ENCODE peak calls at places on chromosome 21, in eight cellular contexts. One of them, this sample, is unnamed. For H3K36me3, the result is how much of the 10 kb centered on the place peaks cover.

GRCh38 chr21:15638856-15639549 is 90.8 kb upstream of the USP25 start:
- DNase-seq in left ventricle myocardium inferior: no peak
- DNase-seq in HCT116: no peak
- DNase-seq in uterus: peak
- DNase-seq in mesendoderm: peak
- DNase-seq in PC-3: peak
- DNase-seq in psoas muscle: no peak
- DNase-seq in ascending aorta: no peak
- DNase-seq in this sample: no peak

GRCh38 chr21:42164064-42164789 is 54.7 kb upstream of the ABCG1 start:
- DNase-seq in psoas muscle: peak
- DNase-seq in mesendoderm: peak
- DNase-seq in left ventricle myocardium inferior: peak
- DNase-seq in HCT116: peak
- DNase-seq in ascending aorta: peak
- DNase-seq in PC-3: peak
- DNase-seq in uterus: peak
- DNase-seq in this sample: peak

GRCh38 chr21:38758815-38759214 is 46.9 kb upstream of the ETS2 start:
- DNase-seq in ascending aorta: no peak
- DNase-seq in mesendoderm: no peak
- DNase-seq in HCT116: no peak
- DNase-seq in uterus: no peak
- DNase-seq in left ventricle myocardium inferior: no peak
- DNase-seq in psoas muscle: no peak
- DNase-seq in PC-3: no peak
- DNase-seq in this sample: no peak

GRCh38 chr21:39668369-39668768 is 55.6 kb downstream of the B3GALT5 start:
- DNase-seq in left ventricle myocardium inferior: no peak
- DNase-seq in HCT116: no peak
- DNase-seq in PC-3: no peak
- DNase-seq in ascending aorta: peak
- DNase-seq in uterus: no peak
- DNase-seq in psoas muscle: no peak
- DNase-seq in mesendoderm: peak
- DNase-seq in this sample: no peak

GRCh38 chr21:41632748-41633475 is 125.0 kb upstream of the TMPRSS2 start:
- DNase-seq in HCT116: no peak
- DNase-seq in mesendoderm: no peak
- DNase-seq in psoas muscle: no peak
- DNase-seq in left ventricle myocardium inferior: no peak
- DNase-seq in uterus: no peak
- DNase-seq in ascending aorta: no peak
- DNase-seq in PC-3: peak
- DNase-seq in this sample: no peak

GRCh38 chr21:43365611-43366426 is 61.1 kb downstream of the SIK1 start:
- DNase-seq in uterus: no peak
- DNase-seq in mesendoderm: no peak
- DNase-seq in PC-3: no peak
- DNase-seq in psoas muscle: no peak
- DNase-seq in HCT116: no peak
- DNase-seq in left ventricle myocardium inferior: no peak
- DNase-seq in ascending aorta: no peak
- DNase-seq in this sample: no peak

GRCh38 chr21:19031956-19032355 is 628.4 kb upstream of the TMPRSS15 start:
- DNase-seq in ascending aorta: no peak
- DNase-seq in psoas muscle: no peak
- DNase-seq in HCT116: no peak
- DNase-seq in mesendoderm: no peak
- DNase-seq in uterus: no peak
- DNase-seq in left ventricle myocardium inferior: no peak
- DNase-seq in PC-3: no peak
- DNase-seq in this sample: peak

GRCh38 chr21:38824124-38824822 is 18.5 kb downstream of the ETS2 start:
- DNase-seq in uterus: no peak
- DNase-seq in left ventricle myocardium inferior: no peak
- DNase-seq in mesendoderm: no peak
- DNase-seq in ascending aorta: no peak
- DNase-seq in HCT116: no peak
- DNase-seq in PC-3: no peak
- DNase-seq in psoas muscle: no peak
- DNase-seq in this sample: no peak

GRCh38 chr21:38930838-38931237 is 125.1 kb downstream of the ETS2 start:
- DNase-seq in left ventricle myocardium inferior: no peak
- DNase-seq in uterus: no peak
- DNase-seq in psoas muscle: no peak
- DNase-seq in mesendoderm: no peak
- DNase-seq in ascending aorta: peak
- DNase-seq in HCT116: no peak
- DNase-seq in PC-3: no peak
- DNase-seq in this sample: no peak

GRCh38 chr21:42423197-42423675 is 19.5 kb downstream of the UBASH3A start:
- DNase-seq in HCT116: no peak
- DNase-seq in PC-3: no peak
- DNase-seq in mesendoderm: no peak
- DNase-seq in ascending aorta: no peak
- DNase-seq in uterus: no peak
- DNase-seq in left ventricle myocardium inferior: no peak
- DNase-seq in psoas muscle: no peak
- DNase-seq in this sample: no peak

GRCh38 chr21:41079159-41079558 is 88.8 kb upstream of the BACE2 start:
- DNase-seq in psoas muscle: no peak
- DNase-seq in left ventricle myocardium inferior: no peak
- DNase-seq in HCT116: no peak
- DNase-seq in ascending aorta: no peak
- DNase-seq in uterus: no peak
- DNase-seq in PC-3: no peak
- DNase-seq in mesendoderm: no peak
- DNase-seq in this sample: no peak

GRCh38 chr21:44929799-44930542 is 9.3 kb upstream of the ITGB2 start:
- DNase-seq in mesendoderm: no peak
- DNase-seq in psoas muscle: no peak
- DNase-seq in uterus: no peak
- DNase-seq in left ventricle myocardium inferior: peak
- DNase-seq in PC-3: no peak
- DNase-seq in ascending aorta: no peak
- DNase-seq in HCT116: no peak
- DNase-seq in this sample: no peak
- H3K4me3 ChIP-seq in mesendoderm: no peak
- H3K4me3 ChIP-seq in psoas muscle: no peak
- H3K4me3 ChIP-seq in uterus: no peak
- H3K4me3 ChIP-seq in left ventricle myocardium inferior: no peak
- H3K4me3 ChIP-seq in PC-3: no peak
- H3K4me3 ChIP-seq in ascending aorta: no peak
- H3K4me3 ChIP-seq in HCT116: no peak
- H3K4me3 ChIP-seq in this sample: no peak

GRCh38 chr21:37490084-37490483 is 123.5 kb downstream of the DYRK1A start:
- DNase-seq in psoas muscle: no peak
- DNase-seq in HCT116: no peak
- DNase-seq in uterus: no peak
- DNase-seq in ascending aorta: no peak
- DNase-seq in left ventricle myocardium inferior: no peak
- DNase-seq in mesendoderm: no peak
- DNase-seq in PC-3: no peak
- DNase-seq in this sample: no peak
- H3K36me3 ChIP-seq in psoas muscle: half or more
- H3K36me3 ChIP-seq in HCT116: under half
- H3K36me3 ChIP-seq in uterus: under half
- H3K36me3 ChIP-seq in ascending aorta: under half
- H3K36me3 ChIP-seq in left ventricle myocardium inferior: under half
- H3K36me3 ChIP-seq in mesendoderm: under half
- H3K36me3 ChIP-seq in PC-3: under half
- H3K36me3 ChIP-seq in this sample: under half

GRCh38 chr21:44959376-44960091 is 19.7 kb downstream of the SLX9 start:
- DNase-seq in HCT116: no peak
- DNase-seq in uterus: no peak
- DNase-seq in mesendoderm: no peak
- DNase-seq in ascending aorta: no peak
- DNase-seq in left ventricle myocardium inferior: peak
- DNase-seq in psoas muscle: peak
- DNase-seq in PC-3: no peak
- DNase-seq in this sample: no peak

GRCh38 chr21:44960141-44961092 is 20.6 kb downstream of the SLX9 start:
- DNase-seq in psoas muscle: no peak
- DNase-seq in HCT116: no peak
- DNase-seq in uterus: no peak
- DNase-seq in left ventricle myocardium inferior: peak
- DNase-seq in mesendoderm: no peak
- DNase-seq in PC-3: no peak
- DNase-seq in ascending aorta: no peak
- DNase-seq in this sample: no peak

GRCh38 chr21:44965251-44966022 is 25.6 kb downstream of the SLX9 start:
- DNase-seq in left ventricle myocardium inferior: no peak
- DNase-seq in uterus: no peak
- DNase-seq in mesendoderm: no peak
- DNase-seq in PC-3: no peak
- DNase-seq in ascending aorta: no peak
- DNase-seq in psoas muscle: peak
- DNase-seq in HCT116: no peak
- DNase-seq in this sample: no peak

GRCh38 chr21:44964381-44964780 is 24.6 kb downstream of the SLX9 start:
- DNase-seq in uterus: no peak
- DNase-seq in left ventricle myocardium inferior: no peak
- DNase-seq in ascending aorta: no peak
- DNase-seq in HCT116: no peak
- DNase-seq in psoas muscle: peak
- DNase-seq in mesendoderm: no peak
- DNase-seq in PC-3: no peak
- DNase-seq in this sample: no peak

DNA sequence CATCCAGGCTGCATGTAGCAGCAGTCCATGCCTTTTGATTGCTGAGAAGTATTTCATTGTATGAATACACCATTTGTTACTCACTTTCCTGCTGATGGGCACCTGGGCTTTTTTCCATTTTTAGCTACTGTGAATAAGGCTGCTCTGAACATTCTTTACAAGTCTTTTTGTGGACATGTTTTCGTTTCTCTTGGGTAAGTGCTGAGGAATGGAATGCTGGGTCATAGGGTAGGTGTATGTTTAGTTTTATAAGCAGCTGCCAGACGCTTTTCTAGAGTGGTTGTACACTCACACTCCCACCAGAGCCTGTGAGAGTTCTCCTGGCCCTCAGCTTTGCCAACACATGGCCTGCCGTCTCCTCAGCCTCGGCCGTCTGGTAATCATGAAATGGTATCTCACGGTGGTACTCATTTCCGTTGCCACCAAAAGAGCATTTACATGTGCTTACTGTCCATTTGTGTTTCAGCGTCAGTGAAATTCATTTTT is 22.7 kb downstream of the SLX9 start:
- DNase-seq in left ventricle myocardium inferior: no peak
- DNase-seq in ascending aorta: peak
- DNase-seq in uterus: no peak
- DNase-seq in mesendoderm: no peak
- DNase-seq in PC-3: no peak
- DNase-seq in HCT116: no peak
- DNase-seq in psoas muscle: no peak
- DNase-seq in this sample: no peak
- H3K4me3 ChIP-seq in left ventricle myocardium inferior: no peak
- H3K4me3 ChIP-seq in ascending aorta: no peak
- H3K4me3 ChIP-seq in uterus: no peak
- H3K4me3 ChIP-seq in mesendoderm: no peak
- H3K4me3 ChIP-seq in PC-3: no peak
- H3K4me3 ChIP-seq in HCT116: no peak
- H3K4me3 ChIP-seq in psoas muscle: no peak
- H3K4me3 ChIP-seq in this sample: no peak

DNA sequence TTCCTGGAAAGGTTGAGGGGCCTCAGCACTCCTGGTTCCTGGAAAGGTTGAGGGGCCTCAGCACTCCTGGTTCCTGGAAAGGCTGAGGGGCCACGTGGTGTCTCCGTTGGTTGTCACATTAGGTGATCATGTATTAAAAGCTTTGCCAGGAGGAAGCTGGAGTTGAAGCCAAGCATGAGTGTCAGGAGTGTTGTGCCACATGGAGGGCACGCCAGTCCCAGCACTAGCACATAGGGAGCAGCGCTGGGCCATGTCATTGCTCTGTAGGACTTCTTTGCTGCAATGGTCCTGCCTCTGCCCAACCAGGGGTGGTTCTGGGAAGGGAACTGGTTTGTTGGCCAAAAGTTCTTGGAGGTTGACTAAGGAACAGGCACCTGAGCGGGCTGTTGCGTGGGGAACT is 13.3 kb downstream of the ATP5PO start:
- DNase-seq in PC-3: no peak
- DNase-seq in ascending aorta: no peak
- DNase-seq in psoas muscle: peak
- DNase-seq in uterus: no peak
- DNase-seq in mesendoderm: no peak
- DNase-seq in left ventricle myocardium inferior: no peak
- DNase-seq in HCT116: no peak
- DNase-seq in this sample: no peak
- H3K36me3 ChIP-seq in PC-3: under half
- H3K36me3 ChIP-seq in ascending aorta: under half
- H3K36me3 ChIP-seq in psoas muscle: half or more
- H3K36me3 ChIP-seq in uterus: under half
- H3K36me3 ChIP-seq in mesendoderm: under half
- H3K36me3 ChIP-seq in left ventricle myocardium inferior: half or more
- H3K36me3 ChIP-seq in HCT116: under half
- H3K36me3 ChIP-seq in this sample: half or more

DNA sequence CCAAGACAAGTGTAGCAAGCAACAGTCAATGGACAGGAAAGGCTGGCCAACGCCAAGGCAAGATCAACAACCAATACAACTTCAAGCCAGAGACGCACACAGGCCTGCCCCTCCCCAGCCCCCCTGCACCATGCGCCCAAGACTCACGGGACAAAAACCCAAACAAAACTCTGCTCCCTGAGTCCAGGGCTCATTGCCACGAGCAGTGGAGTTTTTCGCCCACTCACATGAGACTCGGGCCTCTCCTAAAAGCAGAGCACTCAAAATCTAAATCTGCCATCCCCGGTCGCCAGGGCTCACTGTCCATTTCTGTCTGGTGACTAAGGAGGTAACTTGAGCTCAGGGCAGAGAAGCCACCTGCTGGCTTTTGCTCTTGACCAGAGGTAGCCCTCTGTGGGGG is 174.8 kb downstream of the CLIC6 start:
- DNase-seq in psoas muscle: peak
- DNase-seq in PC-3: no peak
- DNase-seq in HCT116: no peak
- DNase-seq in mesendoderm: no peak
- DNase-seq in ascending aorta: no peak
- DNase-seq in left ventricle myocardium inferior: no peak
- DNase-seq in uterus: no peak
- DNase-seq in this sample: no peak
- H3K4me3 ChIP-seq in psoas muscle: peak
- H3K4me3 ChIP-seq in PC-3: no peak
- H3K4me3 ChIP-seq in HCT116: no peak
- H3K4me3 ChIP-seq in mesendoderm: no peak
- H3K4me3 ChIP-seq in ascending aorta: no peak
- H3K4me3 ChIP-seq in left ventricle myocardium inferior: no peak
- H3K4me3 ChIP-seq in uterus: no peak
- H3K4me3 ChIP-seq in this sample: no peak

GRCh38 chr21:36047139-36047538 is 13.2 kb downstream of the SETD4 start:
- DNase-seq in mesendoderm: no peak
- DNase-seq in ascending aorta: peak
- DNase-seq in PC-3: no peak
- DNase-seq in psoas muscle: no peak
- DNase-seq in left ventricle myocardium inferior: no peak
- DNase-seq in HCT116: no peak
- DNase-seq in uterus: no peak
- DNase-seq in this sample: no peak
- H3K36me3 ChIP-seq in mesendoderm: under half
- H3K36me3 ChIP-seq in ascending aorta: half or more
- H3K36me3 ChIP-seq in PC-3: under half
- H3K36me3 ChIP-seq in psoas muscle: half or more
- H3K36me3 ChIP-seq in left ventricle myocardium inferior: half or more
- H3K36me3 ChIP-seq in HCT116: under half
- H3K36me3 ChIP-seq in uterus: under half
- H3K36me3 ChIP-seq in this sample: half or more